ENCODE peak calls at places on chromosomes 4 and X, in four cellular contexts. Q is germinal center; U is M059J; T is CD4-positive, alpha-beta T cell. R is an unnamed sample.

GRCh38 chr4:56757270-56757746 is 64.2 kb downstream of the SPINK2 start:
- DNase-seq in U (peak; percentile 77), Q (peak; percentile 75), T (peak; percentile 39), R (peak; percentile 88)

GRCh38 chrX:270848-271367 is 10.3 kb upstream of the PLCXD1 start:
- DNase-seq in U (no peak), Q (no peak), T (no peak), R (no peak)

GRCh38 chrX:46620505-46620904 is 46.9 kb downstream of the CHST7 start:
- DNase-seq in T (no peak), Q (no peak), U (no peak), R (peak; percentile 2)

GRCh38 chrX:85243761-85244410 is at the start of the genes SATL1 and ZNF711:
- DNase-seq in T (no peak), U (peak; percentile 27), Q (peak; percentile 14), R (no peak)

GRCh38 chr4:8285143-8285975 is 15.8 kb downstream of the HTRA3 start:
- DNase-seq in Q (no peak), U (no peak), T (no peak), R (no peak)

GRCh38 chr4:99983289-99983943 is 33.3 kb upstream of the H2AZ1 start:
- DNase-seq in Q (no peak), T (no peak), U (no peak), R (no peak)

GRCh38 chrX:2172359-2172758 is 328.4 kb downstream of the DHRSX start:
- DNase-seq in T (no peak), Q (no peak), U (no peak), R (no peak)

GRCh38 chr4:107519057-107519456 is 201.0 kb downstream of the PAPSS1 start:
- DNase-seq in U (peak; percentile 20), T (no peak), Q (no peak), R (peak; percentile 13)

GRCh38 chr4:68859655-68860054 is 43.9 kb downstream of the UGT2B10 start:
- DNase-seq in U (no peak), T (no peak), Q (no peak), R (no peak)

GRCh38 chrX:102651968-102652744 is 873 bp downstream of the GPRASP1 start:
- DNase-seq in T (peak; percentile 39), Q (no peak), U (no peak), R (no peak)